ENCODE peak calls at places on chromosomes 2 and 18, in five cellular contexts. V, L, J, H and O are unnamed samples.

GRCh38 chr2:28869494-28870145 is 489 bp downstream of the TRMT61B start:
- DNase-seq in J (no peak), H (peak), V (no peak), L (no peak), O (no peak)

GRCh38 chr2:156561326-156561725 is 125.1 kb downstream of the GPD2 start:
- DNase-seq in V (no peak), J (no peak), L (no peak), H (no peak), O (no peak)

GRCh38 chr2:16713011-16713423 is 47.4 kb upstream of the CYRIA start:
- DNase-seq in H (no peak), L (no peak), V (no peak), J (no peak), O (no peak)

GRCh38 chr2:158473719-158474392 is 17.1 kb downstream of the PKP4 start:
- DNase-seq in H (no peak), V (no peak), J (no peak), L (no peak), O (no peak)

GRCh38 chr2:178517496-178517895 is 37.2 kb downstream of the PLEKHA3 start:
- DNase-seq in H (no peak), L (no peak), J (no peak), V (no peak), O (no peak)

GRCh38 chr2:159895258-159896209 is 97.5 kb upstream of the CD302 start:
- DNase-seq in H (no peak), L (no peak), J (no peak), V (no peak), O (no peak)

GRCh38 chr2:57877811-57878572 is 168.6 kb upstream of the VRK2 start:
- DNase-seq in J (no peak), V (peak), L (no peak), H (no peak), O (no peak)

GRCh38 chr2:224156436-224156835 is 117.3 kb upstream of the SERPINE2 start:
- DNase-seq in H (no peak), L (no peak), J (no peak), V (no peak), O (no peak)

GRCh38 chr2:231677632-231678104 is 30.7 kb upstream of the PTMA start:
- DNase-seq in J (peak), H (peak), L (peak), V (peak), O (peak)

GRCh38 chr18:46174317-46175039 is 70.3 kb downstream of the HAUS1 start:
- DNase-seq in H (peak), J (peak), V (peak), L (no peak), O (no peak)

GRCh38 chr2:73043978-73044832 is 27.3 kb downstream of the SFXN5 start:
- DNase-seq in J (no peak), V (no peak), L (no peak), H (no peak), O (no peak)

GRCh38 chr2:42777883-42778805 is 14.2 kb upstream of the OXER1 start:
- DNase-seq in J (no peak), L (no peak), V (no peak), H (no peak), O (no peak)

GRCh38 chr2:228875152-228875875 is 395.8 kb downstream of the PID1 start:
- DNase-seq in V (no peak), L (no peak), H (no peak), J (peak), O (no peak)

GRCh38 chr2:236078675-236079255 is 89.4 kb downstream of the GBX2 start:
- DNase-seq in V (no peak), J (no peak), L (no peak), H (no peak), O (no peak)
- H3K27ac ChIP-seq in V (peak), J (no peak), L (no peak), H (no peak), O (no peak)

GRCh38 chr2:26849056-26850001 is 1.4 kb downstream of the DPYSL5 start:
- DNase-seq in V (no peak), L (no peak), H (peak), J (no peak), O (no peak)
- H3K4me3 ChIP-seq in V (no peak), L (peak), H (no peak), J (no peak), O (peak)

DNA sequence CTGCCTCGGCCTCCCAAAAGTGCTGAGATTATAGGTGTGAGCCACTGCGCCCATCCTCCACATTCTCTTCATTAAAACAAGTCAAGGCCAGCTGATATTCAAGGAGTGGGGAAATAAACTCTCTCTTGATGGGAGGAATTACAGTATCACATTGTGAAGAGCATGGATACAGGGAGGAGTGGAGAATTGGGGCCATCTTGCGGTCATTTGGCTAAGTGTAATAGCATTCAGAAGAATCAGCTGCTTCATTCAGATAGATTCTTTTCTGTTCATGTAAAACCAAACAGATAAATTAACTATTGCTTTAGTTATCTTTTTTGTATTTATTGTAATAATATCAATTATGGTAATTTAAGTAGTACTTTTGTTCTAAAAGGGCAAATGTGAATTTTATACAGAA is 156.3 kb downstream of the UBR3 start:
- DNase-seq in H (no peak), J (no peak), L (no peak), V (no peak), O (no peak)
- TF ChIP-seq CTCF in H (no peak), J (no peak), L (no peak), V (no peak), O (no peak)

GRCh38 chr2:127681288-127681771 is 6.0 kb upstream of the LIMS2 start:
- DNase-seq in L (no peak), H (peak), J (no peak), V (no peak), O (peak)

GRCh38 chr2:127679680-127680361 is 4.5 kb upstream of the LIMS2 start:
- DNase-seq in V (no peak), J (no peak), L (no peak), H (no peak), O (no peak)

GRCh38 chr2:127681976-127682857 is 6.9 kb upstream of the LIMS2 start:
- DNase-seq in H (no peak), L (no peak), J (no peak), V (no peak), O (no peak)

GRCh38 chr2:127678991-127679390 is 3.7 kb upstream of the LIMS2 start:
- DNase-seq in V (no peak), H (peak), L (no peak), J (no peak), O (no peak)

DNA sequence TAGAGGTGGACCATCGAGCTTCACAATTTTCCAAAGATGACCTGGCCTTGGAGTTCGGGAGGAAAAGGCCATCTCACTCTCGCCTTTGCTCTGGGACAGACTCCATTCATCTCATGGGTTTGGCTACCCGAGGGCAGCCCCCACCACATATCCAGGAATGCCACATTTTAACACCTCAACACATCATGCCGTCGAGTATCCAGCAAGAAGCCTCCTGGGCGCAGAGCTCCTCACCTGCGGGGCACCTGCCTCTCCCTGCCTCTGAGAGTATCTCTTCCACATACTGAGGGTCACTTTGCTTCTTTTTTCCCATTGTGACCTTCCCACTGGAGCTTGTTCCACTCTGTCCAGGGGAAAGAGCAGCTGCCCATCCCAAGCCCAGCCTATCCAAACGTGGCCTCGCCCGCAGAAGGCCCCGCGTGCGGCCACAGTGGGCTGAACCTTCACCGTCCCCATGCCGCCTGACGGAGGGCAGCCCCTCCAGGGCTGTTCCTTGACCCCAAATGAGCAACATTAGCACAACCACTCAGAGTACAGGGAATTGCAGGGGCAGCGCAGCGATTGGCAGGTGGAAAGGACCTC is 5.5 kb upstream of the LIMS2 start:
- DNase-seq in L (no peak), V (no peak), J (no peak), H (no peak), O (no peak)
- H3K27ac ChIP-seq in L (no peak), V (no peak), J (no peak), H (peak), O (peak)

DNA sequence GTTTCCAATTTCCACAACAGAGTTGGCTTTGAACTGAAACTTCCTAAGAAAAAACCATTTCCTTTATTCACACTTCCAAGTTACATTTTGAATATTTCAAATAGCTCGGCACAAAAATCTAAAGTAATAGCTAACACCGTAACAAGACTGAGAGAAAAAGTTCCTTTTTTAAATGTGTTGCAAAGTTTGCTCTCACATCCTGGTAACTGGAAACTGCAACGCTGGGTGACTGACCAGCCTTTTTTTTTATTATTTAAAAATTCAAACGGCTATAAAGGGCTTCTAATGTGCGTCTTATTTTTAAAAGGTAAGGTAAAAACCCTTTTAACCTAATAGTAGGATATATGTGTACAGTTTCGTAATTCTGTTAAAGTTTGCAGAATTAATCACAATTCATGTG is 1.7 kb downstream of the HNRNPLL start:
- DNase-seq in J (no peak), V (no peak), L (no peak), H (no peak), O (no peak)
- H3K4me3 ChIP-seq in J (peak), V (peak), L (peak), H (peak), O (peak)